ENCODE peak calls at places on chromosomes 13 and 19, in ten cellular contexts. E, T, Q, P, W, D, U, B, K and S are unnamed samples.

GRCh38 chr19:1508507-1508856 is 4.3 kb downstream of the ADAMTSL5 start:
- DNase-seq in E (no peak), T (no peak), Q (no peak), P (no peak), W (no peak), D (no peak), U (no peak), B (no peak), K (no peak), S (no peak)

GRCh38 chr13:90485441-90485840 is 862.0 kb upstream of the MIR17HG start:
- DNase-seq in E (peak; percentile 59), T (no peak), Q (no peak), P (no peak), W (peak; percentile 82), D (no peak), U (no peak), B (peak; percentile 96), K (no peak), S (no peak)

GRCh38 chr19:12350890-12351197 is 14.6 kb downstream of the ZNF442 start:
- DNase-seq in E (no peak), T (no peak), Q (no peak), P (no peak), W (no peak), D (no peak), U (no peak), B (no peak), K (no peak), S (no peak)

GRCh38 chr19:13959962-13960862 is 7.9 kb downstream of the DCAF15 start:
- DNase-seq in E (no peak), T (no peak), Q (no peak), P (no peak), W (no peak), D (no peak), U (no peak), B (no peak), K (no peak), S (no peak)

GRCh38 chr13:55244991-55245644 is 1895.6 kb upstream of the PRR20A start:
- DNase-seq in E (no peak), T (peak; percentile 20), Q (no peak), P (no peak), W (no peak), D (peak; percentile 0), U (peak; percentile 28), B (peak; percentile 0), K (no peak), S (no peak)

GRCh38 chr19:33950141-33950805 is 153.6 kb downstream of the KCTD15 start:
- DNase-seq in E (no peak), T (no peak), Q (no peak), P (no peak), W (peak; percentile 1), D (no peak), U (no peak), B (peak; percentile 1), K (no peak), S (peak; percentile 64)

GRCh38 chr13:111532111-111532510 is 211.7 kb downstream of the TEX29 start:
- DNase-seq in E (no peak), T (no peak), Q (no peak), P (no peak), W (no peak), D (no peak), U (no peak), B (no peak), K (no peak), S (no peak)

GRCh38 chr19:45632468-45633196 is 6.6 kb downstream of the EML2 start:
- DNase-seq in E (peak; percentile 70), T (peak; percentile 74), Q (peak; percentile 62), P (peak; percentile 96), W (peak; percentile 96), D (peak; percentile 71), U (peak; percentile 87), B (peak; percentile 84), K (peak; percentile 80), S (peak; percentile 91)

DNA sequence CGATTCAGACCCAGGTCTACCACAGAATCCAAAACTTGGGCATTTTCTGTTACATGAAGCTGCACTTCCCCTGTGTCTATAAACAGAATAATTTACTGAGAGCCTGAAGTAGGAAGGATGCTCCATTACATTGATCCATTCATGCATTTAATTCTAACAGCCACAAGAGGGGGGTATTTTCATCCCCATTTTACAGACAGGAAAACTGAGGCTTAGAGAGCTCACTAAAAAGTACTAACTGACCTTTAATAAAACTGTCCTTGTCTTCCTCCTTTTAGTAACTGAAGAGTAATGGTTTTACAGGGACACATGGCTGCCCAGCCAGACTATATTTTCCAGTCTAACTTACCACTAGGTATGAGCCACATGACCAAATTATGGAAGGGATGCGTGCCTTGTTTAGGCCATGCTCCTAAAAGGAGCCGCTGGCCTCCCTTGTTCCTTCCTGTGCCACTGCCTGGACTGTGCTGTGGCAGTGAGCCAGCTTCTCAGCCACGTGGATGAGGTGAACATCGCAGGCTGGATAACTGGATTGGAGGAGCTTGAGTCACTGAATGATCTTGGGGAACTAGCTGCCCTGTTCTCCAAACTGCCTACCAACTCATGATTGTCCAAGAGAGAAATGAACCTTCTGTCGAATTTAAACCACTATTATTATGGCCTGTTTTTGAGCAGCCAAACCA is 108.3 kb downstream of the DOCK9 start:
- DNase-seq in E (no peak), T (no peak), Q (no peak), P (peak; percentile 72), W (peak; percentile 24), D (peak; percentile 30), U (peak; percentile 29), B (peak; percentile 38), K (no peak), S (no peak)
- TF ChIP-seq CTCF in E (no peak), T (peak; percentile 49), Q (peak; percentile 32), P (no peak), W (peak; percentile 24), D (peak; percentile 25), U (no peak), B (peak; percentile 39), K (no peak), S (peak; percentile 39)

GRCh38 chr13:105139048-105139379 is 1396.4 kb downstream of the EFNB2 start:
- DNase-seq in E (no peak), T (no peak), Q (no peak), P (no peak), W (no peak), D (no peak), U (no peak), B (no peak), K (no peak), S (no peak)

GRCh38 chr13:105144020-105144419 is 1391.4 kb downstream of the EFNB2 start:
- DNase-seq in E (no peak), T (no peak), Q (no peak), P (no peak), W (no peak), D (no peak), U (no peak), B (no peak), K (no peak), S (no peak)

GRCh38 chr13:105142556-105142955 is 1392.9 kb downstream of the EFNB2 start:
- DNase-seq in E (no peak), T (no peak), Q (no peak), P (no peak), W (no peak), D (no peak), U (no peak), B (no peak), K (no peak), S (no peak)

GRCh38 chr13:105135852-105136251 is 1399.6 kb downstream of the EFNB2 start:
- DNase-seq in E (no peak), T (no peak), Q (no peak), P (no peak), W (no peak), D (no peak), U (peak; percentile 63), B (no peak), K (no peak), S (no peak)

DNA sequence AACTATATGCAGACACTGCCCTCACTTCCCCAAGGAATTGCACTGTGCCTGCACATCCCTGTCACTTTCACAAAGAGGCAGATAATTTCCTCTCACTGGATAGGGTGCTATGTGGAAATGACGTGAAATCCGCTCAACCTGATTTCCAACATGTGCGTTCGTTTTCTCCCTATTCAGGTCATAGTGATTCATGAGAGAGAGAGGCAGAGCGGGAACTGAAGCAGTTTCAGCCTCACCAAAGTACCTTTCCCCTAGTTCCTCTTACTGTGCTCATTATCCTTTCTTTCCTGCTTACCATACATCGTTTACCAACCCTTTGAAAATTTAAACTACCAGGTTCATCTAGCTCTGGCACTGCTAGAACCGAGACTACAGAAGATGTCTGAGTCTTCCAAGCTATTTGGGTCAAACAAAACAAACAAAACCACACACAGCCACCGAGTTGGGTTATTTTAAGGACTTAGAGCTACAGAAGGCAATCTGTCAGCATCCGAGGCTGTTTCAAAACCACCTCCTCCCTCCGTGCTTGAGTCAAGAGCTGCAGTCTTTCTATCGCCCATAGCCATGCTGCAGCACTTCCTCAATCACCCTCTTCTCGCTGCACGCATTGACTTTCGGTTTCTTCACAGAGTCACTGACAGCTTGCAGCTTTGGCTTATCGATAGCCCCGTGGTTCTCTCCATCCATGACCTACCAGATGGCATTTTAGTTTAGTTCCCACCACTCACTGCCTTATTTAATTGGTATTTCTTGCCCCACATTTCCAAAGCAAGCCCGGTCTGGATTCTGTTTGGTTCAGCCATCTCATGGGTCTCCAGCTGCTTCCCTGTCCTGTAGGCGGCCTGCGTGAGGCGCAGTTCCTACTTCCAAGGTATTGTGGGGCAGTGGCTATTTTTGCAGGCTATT is 1395.8 kb downstream of the EFNB2 start:
- DNase-seq in E (peak; percentile 34), T (no peak), Q (no peak), P (peak; percentile 21), W (peak; percentile 34), D (peak; percentile 95), U (no peak), B (peak; percentile 51), K (peak; percentile 52), S (no peak)
- TF ChIP-seq CTCF in E (peak; percentile 61), T (no peak), Q (no peak), P (no peak), W (peak; percentile 51), D (peak; percentile 52), U (no peak), B (peak; percentile 43), K (no peak), S (no peak)

GRCh38 chr13:40774672-40775071 is 3.7 kb upstream of the MRPS31 start:
- DNase-seq in E (no peak), T (no peak), Q (no peak), P (no peak), W (no peak), D (no peak), U (no peak), B (no peak), K (no peak), S (no peak)

GRCh38 chr13:40769970-40770369 is 1.0 kb downstream of the MRPS31 start:
- DNase-seq in E (no peak), T (no peak), Q (no peak), P (no peak), W (no peak), D (no peak), U (no peak), B (no peak), K (no peak), S (no peak)

GRCh38 chr13:40770609-40770933 is 419 bp downstream of the MRPS31 start:
- DNase-seq in E (no peak), T (no peak), Q (no peak), P (no peak), W (no peak), D (no peak), U (no peak), B (no peak), K (no peak), S (no peak)

GRCh38 chr13:40772765-40773473 is 1.9 kb upstream of the MRPS31 start:
- DNase-seq in E (no peak), T (no peak), Q (no peak), P (no peak), W (no peak), D (no peak), U (no peak), B (no peak), K (no peak), S (peak; percentile 27)

DNA sequence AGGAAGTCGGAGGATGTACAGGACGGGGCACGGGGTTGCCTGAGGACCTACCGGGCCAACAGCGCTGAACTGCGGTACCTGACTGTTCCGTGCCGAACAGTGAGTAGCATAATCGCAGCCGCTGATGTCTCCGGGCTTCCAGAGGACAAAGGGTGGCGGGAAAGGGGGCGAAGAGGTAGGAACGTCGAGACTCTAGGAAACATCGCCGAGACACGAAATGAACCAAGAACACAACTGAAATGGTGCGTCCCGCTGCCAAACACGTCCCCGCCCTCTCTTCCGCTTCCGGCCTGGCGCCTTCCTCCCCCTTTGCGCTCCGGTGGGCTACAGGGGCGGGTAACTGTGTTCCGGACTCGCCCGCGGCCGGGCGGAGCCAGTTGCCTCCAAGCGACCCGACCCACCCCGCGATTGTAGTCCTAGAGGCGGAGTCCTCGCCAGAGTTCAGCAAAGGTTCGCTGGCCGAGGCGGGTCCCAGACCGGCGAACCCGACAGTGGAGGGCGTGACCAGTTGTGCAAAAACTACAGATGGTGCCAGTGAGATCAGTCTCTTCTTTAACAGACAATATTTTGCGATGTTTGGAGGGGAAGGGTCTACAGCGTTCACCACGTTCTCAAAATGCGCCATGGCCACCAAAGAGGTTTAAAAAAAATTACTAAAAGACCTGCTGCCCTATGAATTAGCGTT is at the start of gene MRPS31:
- DNase-seq in E (peak; percentile 92), T (peak; percentile 95), Q (peak; percentile 91), P (peak; percentile 98), W (peak; percentile 96), D (peak; percentile 98), U (peak; percentile 95), B (peak; percentile 94), K (peak; percentile 98), S (peak; percentile 96)
- TF ChIP-seq CTCF in E (no peak), T (no peak), Q (peak; percentile 25), P (peak; percentile 9), W (no peak), D (no peak), U (no peak), B (no peak), K (no peak), S (no peak)

DNA sequence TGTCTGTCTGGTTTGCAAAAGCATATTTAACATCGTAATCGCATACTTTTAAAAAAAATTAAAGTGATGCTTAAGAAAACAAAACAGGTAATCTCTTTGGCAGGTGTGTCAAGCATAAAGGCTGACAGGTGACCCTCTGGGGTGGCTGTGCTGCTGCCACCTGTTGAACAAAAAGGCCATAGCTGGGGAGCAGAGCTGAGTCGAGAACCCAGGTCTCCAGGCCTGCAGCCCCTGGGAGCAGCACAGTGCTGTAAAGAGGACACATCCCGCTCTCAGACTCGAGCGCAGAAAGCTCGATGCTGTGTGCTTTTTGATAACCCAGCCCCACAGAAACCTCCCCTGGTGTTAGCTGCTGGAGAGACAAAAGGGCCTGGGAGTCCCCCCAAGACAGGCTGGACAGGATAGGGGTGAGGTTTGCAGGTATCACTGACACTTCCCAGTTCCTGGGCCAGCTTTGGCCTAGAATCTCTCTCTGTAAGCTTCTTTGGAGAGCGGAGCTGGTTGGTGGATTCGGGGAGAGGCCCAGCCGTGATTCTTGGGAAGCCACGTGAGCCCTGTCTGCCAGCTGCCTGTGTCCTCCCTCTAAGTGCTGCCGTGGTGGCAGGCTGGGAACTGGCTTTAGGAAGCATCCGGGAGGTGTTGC is 66.9 kb downstream of the C13orf42 start:
- DNase-seq in E (no peak), T (no peak), Q (no peak), P (no peak), W (no peak), D (no peak), U (no peak), B (no peak), K (no peak), S (peak; percentile 74)
- TF ChIP-seq CTCF in E (no peak), T (no peak), Q (peak; percentile 27), P (no peak), W (no peak), D (no peak), U (no peak), B (no peak), K (no peak), S (no peak)